ENCODE peak calls at places on chromosomes 6 and 20, in four cellular contexts. C is A549, Y is GM12878, I is SK-N-SH. U is an unnamed sample.

GRCh38 chr20:37303637-37304036 is 14.2 kb downstream of the MANBAL start:
- DNase-seq in C (peak; percentile 31), I (no peak), Y (no peak), U (no peak)

GRCh38 chr6:107707346-107708270 is 116.5 kb downstream of the SCML4 start:
- DNase-seq in I (no peak), C (no peak), Y (no peak), U (no peak)

GRCh38 chr6:35829306-35829705 is 24.2 kb downstream of the LHFPL5 start:
- DNase-seq in I (no peak), Y (no peak), C (no peak), U (no peak)

GRCh38 chr6:18022398-18023231 is 35.2 kb upstream of the KIF13A start:
- DNase-seq in C (peak; percentile 31), Y (no peak), I (no peak), U (no peak)

GRCh38 chr6:141202641-141203040 is 930.1 kb upstream of the GJE1 start:
- DNase-seq in Y (no peak), I (no peak), C (no peak), U (no peak)

GRCh38 chr20:23403721-23404120 is 17.6 kb downstream of the NAPB start:
- DNase-seq in I (no peak), C (no peak), Y (no peak), U (no peak)

GRCh38 chr20:11766961-11767360 is 150.7 kb upstream of the BTBD3 start:
- DNase-seq in C (no peak), I (no peak), Y (no peak), U (no peak)

GRCh38 chr6:70398783-70399730 is 14.3 kb upstream of the FAM135A start:
- DNase-seq in Y (no peak), C (peak; percentile 92), I (no peak), U (peak; percentile 96)

GRCh38 chr6:102154176-102154575 is 760.7 kb downstream of the GRIK2 start:
- DNase-seq in I (no peak), Y (no peak), C (no peak), U (no peak)

GRCh38 chr6:28269492-28269891 is 2.5 kb downstream of the ZSCAN26 start:
- DNase-seq in I (no peak), Y (no peak), C (peak; percentile 43), U (no peak)

GRCh38 chr6:19789100-19789805 is 47.9 kb upstream of the ID4 start:
- DNase-seq in Y (no peak), I (no peak), C (no peak), U (no peak)

GRCh38 chr6:36807750-36808149 is 31.5 kb downstream of the CPNE5 start:
- DNase-seq in C (no peak), Y (no peak), I (no peak), U (no peak)

GRCh38 chr6:144170044-144170443 is 19.7 kb downstream of the STX11 start:
- DNase-seq in I (no peak), Y (no peak), C (no peak), U (no peak)

GRCh38 chr6:170045563-170045960 is 245.3 kb downstream of the DLL1 start:
- DNase-seq in C (no peak), Y (no peak), I (no peak), U (no peak)

GRCh38 chr6:142993977-142994376 is 49.0 kb upstream of the HIVEP2 start:
- DNase-seq in C (no peak), I (no peak), Y (no peak), U (no peak)

GRCh38 chr6:163530406-163530805 is 115.9 kb downstream of the QKI start:
- DNase-seq in C (no peak), I (no peak), Y (no peak), U (no peak)

GRCh38 chr6:89987140-89987539 is 92.9 kb downstream of the GJA10 start:
- DNase-seq in Y (no peak), C (no peak), I (no peak), U (no peak)

GRCh38 chr20:35279533-35280174 is 1.7 kb upstream of the MMP24OS start:
- DNase-seq in C (no peak), Y (no peak), I (no peak), U (no peak)

DNA sequence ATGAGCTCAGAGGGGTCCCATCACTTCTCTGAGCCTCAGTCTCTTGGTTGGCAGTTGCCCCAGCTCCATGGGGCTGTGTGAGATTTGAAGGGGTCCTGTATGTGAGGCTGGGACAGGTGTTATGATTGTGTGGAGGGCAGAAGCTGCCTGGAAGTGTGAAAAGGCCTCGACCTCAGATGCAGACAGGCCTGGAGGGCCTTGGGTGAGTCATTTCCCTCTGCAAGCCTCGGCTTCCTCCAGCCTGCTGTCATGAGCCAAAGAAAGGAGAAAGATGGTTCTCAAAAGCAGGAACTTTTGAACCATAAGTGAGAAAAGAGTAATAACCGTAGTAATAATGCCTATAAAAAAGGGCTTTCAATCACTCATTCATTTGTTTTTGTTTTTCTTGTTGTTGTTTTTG is 37.5 kb downstream of the SNAI1 start:
- DNase-seq in Y (no peak), C (peak; percentile 55), I (no peak), U (no peak)
- TF ChIP-seq PBX3 in Y (no peak), C (no peak), I (no peak), U (no peak)

GRCh38 chr20:51331466-51331865 is 211.1 kb downstream of the NFATC2 start:
- DNase-seq in C (no peak), I (no peak), Y (no peak), U (no peak)
- TF ChIP-seq PBX3 in C (no peak), I (no peak), Y (no peak), U (no peak)

DNA sequence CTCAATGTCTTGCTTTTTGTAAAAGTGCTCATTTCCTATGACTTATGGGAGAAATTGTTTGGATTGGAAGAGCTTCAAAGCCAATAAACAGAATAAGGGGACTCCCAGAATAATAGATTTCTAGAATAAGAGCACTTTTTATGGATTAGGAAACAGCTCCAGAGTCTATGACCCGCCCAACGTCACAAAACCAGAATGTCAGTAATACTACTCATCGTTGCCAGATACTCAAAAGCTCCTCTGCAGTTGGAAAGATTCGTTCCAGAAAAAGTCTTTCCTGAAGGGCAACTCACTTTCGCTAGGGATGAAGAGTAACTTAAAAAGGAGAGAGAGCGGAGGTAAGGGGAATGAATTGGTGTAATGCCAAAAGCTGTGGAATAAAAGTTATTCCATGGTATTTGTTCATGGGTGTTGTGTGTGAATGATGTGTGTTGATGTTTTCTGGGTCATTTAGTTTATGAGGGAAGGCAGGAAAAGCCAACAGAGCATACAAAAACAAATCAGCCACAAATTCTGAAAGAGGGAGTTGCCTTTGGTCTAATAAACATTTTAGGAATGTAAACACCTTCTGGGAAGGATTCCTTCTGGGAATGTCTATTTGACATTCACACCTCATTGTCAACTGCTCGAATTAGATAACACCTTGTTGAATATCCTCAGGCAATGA is 64.6 kb downstream of the SYNE1 start:
- DNase-seq in I (no peak), C (no peak), Y (no peak), U (no peak)
- TF ChIP-seq PBX3 in I (no peak), C (no peak), Y (no peak), U (no peak)

GRCh38 chr20:25233016-25233772 is 14.7 kb upstream of the PYGB start:
- DNase-seq in C (peak; percentile 95), Y (no peak), I (no peak), U (peak; percentile 88)

GRCh38 chr20:25226433-25227316 is 21.2 kb upstream of the PYGB start:
- DNase-seq in Y (no peak), I (peak; percentile 56), C (no peak), U (no peak)

GRCh38 chr20:25227317-25227831 is 20.5 kb upstream of the PYGB start:
- DNase-seq in Y (no peak), I (no peak), C (peak; percentile 68), U (peak; percentile 94)

GRCh38 chr20:25230177-25230831 is 17.6 kb upstream of the PYGB start:
- DNase-seq in Y (no peak), C (no peak), I (no peak), U (no peak)

DNA sequence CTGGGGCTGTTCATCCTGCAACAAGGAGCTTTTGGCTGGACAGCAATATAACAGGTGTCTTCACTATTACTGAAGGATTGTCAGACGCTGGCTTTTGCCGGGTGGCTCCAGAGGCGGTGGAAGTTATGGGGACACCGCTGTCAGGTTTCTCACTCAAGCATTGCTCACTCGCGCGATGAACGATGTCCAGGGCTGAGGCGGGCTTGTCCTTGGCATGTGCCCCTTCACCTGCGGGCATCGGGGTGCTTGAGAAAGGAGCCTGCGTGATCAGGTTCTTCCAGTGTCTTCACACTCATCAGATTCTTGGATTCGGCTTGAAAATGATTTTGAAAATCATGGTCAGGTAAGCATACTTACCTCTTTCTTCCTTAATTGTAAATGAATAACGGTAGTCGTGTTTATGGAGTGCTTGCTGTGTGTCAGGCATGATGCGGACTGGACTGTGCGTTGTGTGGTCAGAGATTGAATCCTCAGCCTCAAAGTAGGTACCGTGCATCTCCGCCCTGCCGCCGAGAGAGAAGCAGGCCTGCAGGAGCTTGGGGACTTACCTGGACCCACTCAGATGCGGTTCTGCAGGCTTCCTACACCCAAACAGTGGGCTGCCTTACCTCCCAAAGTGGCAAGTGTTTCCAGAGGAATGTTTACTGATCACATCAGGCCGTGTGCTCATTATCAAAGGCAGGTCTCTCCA is 18.3 kb upstream of the PYGB start:
- DNase-seq in I (no peak), C (no peak), Y (no peak), U (no peak)
- TF ChIP-seq PBX3 in I (no peak), C (no peak), Y (no peak), U (no peak)

GRCh38 chr6:30101939-30102700 is 10.8 kb downstream of the TRIM31 start:
- DNase-seq in Y (no peak), C (peak; percentile 81), I (peak; percentile 89), U (peak; percentile 90)
- TF ChIP-seq PBX3 in Y (no peak), C (no peak), I (no peak), U (no peak)

GRCh38 chr6:83352413-83352812 is 78.4 kb downstream of the ME1 start:
- DNase-seq in Y (no peak), C (no peak), I (no peak), U (no peak)

GRCh38 chr6:83359638-83360037 is 71.2 kb downstream of the ME1 start:
- DNase-seq in Y (no peak), C (no peak), I (no peak), U (no peak)

DNA sequence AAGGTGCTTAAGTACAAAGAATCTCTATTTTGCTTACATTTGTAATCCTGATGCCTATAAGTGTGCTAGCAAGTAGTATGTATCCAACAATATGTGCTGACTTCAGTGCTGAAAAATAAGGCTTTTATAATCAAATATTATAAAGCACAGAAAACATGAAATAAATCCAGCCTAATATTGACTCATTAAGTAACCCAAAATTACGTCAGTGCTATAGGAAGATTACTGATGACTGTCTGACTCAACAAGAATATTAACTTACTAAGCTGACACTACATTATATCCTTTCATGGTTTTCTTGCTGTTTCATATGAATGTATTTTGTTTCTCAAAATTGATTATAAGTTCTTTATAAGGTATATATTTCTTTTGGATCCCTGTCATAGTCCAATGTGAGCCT is 76.1 kb downstream of the ME1 start:
- DNase-seq in C (no peak), I (no peak), Y (no peak), U (no peak)
- TF ChIP-seq PBX3 in C (no peak), I (no peak), Y (no peak), U (no peak)